ENCODE peak calls at places on chromosomes 6 and 20, in ten cellular contexts. S is cardiac fibroblast; A is ureter; H is fibroblast of the aortic adventitia; G is gastrocnemius medialis; J is NAMALWA; U is G401; T is cardiac muscle cell; W is GM04504; Q is stimulated activated CD8-positive, alpha-beta memory T cell treated with anti-CD3 and anti-CD28 coated beads, Interleukin-2, amount 100 ng/mL, for 48 hours. E is an unnamed sample.

GRCh38 chr20:64164123-64164836 is at the start of gene MYT1:
- DNase-seq in H (no peak), U (peak), S (no peak), T (no peak), G (no peak), J (no peak), Q (no peak), A (no peak), W (no peak), E (no peak)

GRCh38 chr6:157989541-157990289 is 8.1 kb downstream of the SYNJ2 start:
- DNase-seq in G (peak), H (peak), W (no peak), Q (no peak), J (no peak), T (peak), S (peak), U (peak), A (peak), E (no peak)

GRCh38 chr20:31695849-31696804 is 26.5 kb downstream of the BCL2L1 start:
- DNase-seq in W (peak), Q (no peak), U (no peak), T (peak), G (no peak), J (no peak), H (peak), S (peak), A (no peak), E (no peak)

GRCh38 chr20:58886546-58886945 is 34.0 kb downstream of the GNAS start:
- DNase-seq in U (no peak), S (no peak), G (no peak), H (no peak), W (no peak), Q (no peak), A (no peak), J (no peak), T (no peak), E (no peak)

GRCh38 chr20:22576733-22577514 is 7.4 kb downstream of the FOXA2 start:
- DNase-seq in W (no peak), A (no peak), U (no peak), S (no peak), G (no peak), J (no peak), Q (no peak), H (no peak), T (no peak), E (no peak)

GRCh38 chr6:124962617-124963415 is 579 bp downstream of the RNF217 start:
- DNase-seq in S (peak), A (peak), U (peak), H (peak), G (peak), W (no peak), T (peak), Q (no peak), J (no peak), E (peak)

GRCh38 chr20:2911200-2911599 is 37.9 kb downstream of the PTPRA start:
- DNase-seq in A (no peak), W (no peak), T (no peak), Q (no peak), J (no peak), U (no peak), H (peak), S (no peak), G (no peak), E (no peak)

GRCh38 chr20:38342716-38343106 is 3.6 kb upstream of the LBP start:
- DNase-seq in W (no peak), H (no peak), U (no peak), J (no peak), A (no peak), Q (no peak), G (no peak), S (no peak), T (no peak), E (peak)

GRCh38 chr6:112205521-112206458 is 48.6 kb downstream of the LAMA4 start:
- DNase-seq in A (no peak), Q (no peak), H (peak), U (no peak), W (no peak), T (peak), J (no peak), S (peak), G (no peak), E (no peak)

GRCh38 chr6:149815788-149816187 is 48.4 kb downstream of the LRP11 start:
- DNase-seq in U (no peak), T (no peak), H (no peak), Q (no peak), A (no peak), G (no peak), W (no peak), J (no peak), S (no peak), E (no peak)

GRCh38 chr20:54227241-54227640 is 19.4 kb downstream of the PFDN4 start:
- DNase-seq in J (no peak), A (no peak), T (no peak), W (no peak), S (no peak), G (no peak), Q (no peak), U (no peak), H (no peak), E (no peak)